ENCODE peak calls at places on chromosomes 11 and 22, in eight cellular contexts. C, V, O, L, W, E, U and X are unnamed samples.

GRCh38 chr11:123822591-123822990 is 16.4 kb upstream of the OR6M1 start:
- DNase-seq in C (no peak), W (no peak), U (no peak), L (no peak), V (no peak), O (no peak), E (no peak), X (peak)

GRCh38 chr11:75673977-75674582 is 5.2 kb upstream of the MAP6 start:
- DNase-seq in C (peak), O (no peak), U (peak), E (no peak), L (no peak), W (peak), V (no peak), X (peak)

GRCh38 chr22:31944700-31945477 is 554 bp downstream of the YWHAH start:
- DNase-seq in V (peak), U (peak), E (peak), L (peak), C (peak), O (peak), W (no peak), X (peak)

GRCh38 chr11:3022982-3023381 is 30.9 kb upstream of the NAP1L4 start:
- DNase-seq in C (peak), V (no peak), E (no peak), L (no peak), U (no peak), O (no peak), W (peak), X (peak)

GRCh38 chr11:111918390-111919256 is at the start of gene C11orf52:
- DNase-seq in W (no peak), O (no peak), E (no peak), U (no peak), C (no peak), V (no peak), L (peak), X (peak)

GRCh38 chr22:39092111-39092867 is 4.8 kb upstream of the APOBEC3H start:
- DNase-seq in E (no peak), O (no peak), V (no peak), C (no peak), U (no peak), L (no peak), W (no peak), X (no peak)

GRCh38 chr11:134062255-134063030 is 6.4 kb upstream of the JAM3 start:
- DNase-seq in L (no peak), E (no peak), U (no peak), W (no peak), V (no peak), O (no peak), C (no peak), X (no peak)

GRCh38 chr11:61598886-61599868 is 18.3 kb upstream of the SYT7 start:
- DNase-seq in L (no peak), U (no peak), E (no peak), V (no peak), C (peak), W (peak), O (no peak), X (no peak)

GRCh38 chr11:119584193-119585037 is 144.6 kb downstream of the NECTIN1 start:
- DNase-seq in E (peak), O (peak), L (peak), U (no peak), W (peak), C (peak), V (no peak), X (no peak)

GRCh38 chr11:41201156-41201555 is 258.3 kb downstream of the LRRC4C start:
- DNase-seq in O (no peak), C (peak), E (no peak), L (peak), U (no peak), V (no peak), W (no peak), X (peak)

GRCh38 chr11:76977791-76978190 is 56.4 kb upstream of the B3GNT6 start:
- DNase-seq in U (no peak), L (no peak), O (no peak), E (peak), V (no peak), C (no peak), W (no peak), X (no peak)

GRCh38 chr11:2156416-2157182 is 4.4 kb downstream of the INS start:
- DNase-seq in L (peak), V (peak), C (peak), W (peak), U (peak), E (peak), O (peak), X (peak)

GRCh38 chr22:29166180-29166579 is 39.5 kb upstream of the EMID1 start:
- DNase-seq in E (no peak), O (no peak), V (no peak), C (no peak), U (no peak), W (no peak), L (no peak), X (no peak)

GRCh38 chr11:62552465-62552782 is 5.8 kb upstream of the AHNAK start:
- DNase-seq in C (peak), V (no peak), U (no peak), O (no peak), L (no peak), E (no peak), W (no peak), X (peak)

GRCh38 chr22:39212721-39213376 is 31.9 kb downstream of the PDGFB start:
- DNase-seq in W (no peak), U (no peak), E (no peak), V (no peak), L (no peak), C (peak), O (no peak), X (peak)

GRCh38 chr11:92424281-92424680 is 199.7 kb downstream of the FAT3 start:
- DNase-seq in O (no peak), E (no peak), L (no peak), C (peak), V (no peak), W (peak), U (no peak), X (no peak)

GRCh38 chr11:94024547-94024946 is 3.4 kb downstream of the HEPHL1 start:
- DNase-seq in U (no peak), O (no peak), L (no peak), C (no peak), E (no peak), W (no peak), V (no peak), X (no peak)

GRCh38 chr11:96187779-96188624 is 155.0 kb downstream of the MAML2 start:
- DNase-seq in U (no peak), O (peak), L (no peak), V (no peak), C (peak), E (no peak), W (peak), X (peak)

GRCh38 chr22:42179616-42180015 is 49.0 kb upstream of the CYP2D6 start:
- DNase-seq in U (no peak), C (peak), L (no peak), W (peak), O (no peak), E (no peak), V (no peak), X (no peak)

GRCh38 chr11:65713212-65713969 is 1.3 kb downstream of the KAT5 start:
- DNase-seq in V (no peak), C (no peak), E (peak), O (no peak), L (no peak), U (no peak), W (no peak), X (no peak)
- H3K27ac ChIP-seq in V (peak), C (peak), E (peak), O (peak), L (peak), U (peak), W (no peak), X (no peak)

GRCh38 chr11:110019659-110020058 is 73.5 kb upstream of the ZC3H12C start:
- DNase-seq in U (no peak), C (no peak), L (no peak), V (no peak), W (no peak), E (no peak), O (no peak), X (no peak)

GRCh38 chr11:110026823-110027626 is 66.2 kb upstream of the ZC3H12C start:
- DNase-seq in E (no peak), U (no peak), V (no peak), W (no peak), O (peak), L (no peak), C (no peak), X (peak)

GRCh38 chr11:110023711-110024110 is 69.5 kb upstream of the ZC3H12C start:
- DNase-seq in O (no peak), V (no peak), E (no peak), L (no peak), C (no peak), U (no peak), W (no peak), X (no peak)

GRCh38 chr11:110027627-110028371 is 65.4 kb upstream of the ZC3H12C start:
- DNase-seq in L (no peak), O (no peak), U (no peak), E (no peak), C (no peak), V (no peak), W (no peak), X (no peak)

GRCh38 chr11:110022548-110022947 is 70.6 kb upstream of the ZC3H12C start:
- DNase-seq in V (no peak), L (no peak), W (no peak), O (no peak), U (no peak), C (peak), E (no peak), X (no peak)
- H3K27ac ChIP-seq in V (no peak), L (no peak), W (no peak), O (no peak), U (no peak), C (no peak), E (no peak), X (no peak)

DNA sequence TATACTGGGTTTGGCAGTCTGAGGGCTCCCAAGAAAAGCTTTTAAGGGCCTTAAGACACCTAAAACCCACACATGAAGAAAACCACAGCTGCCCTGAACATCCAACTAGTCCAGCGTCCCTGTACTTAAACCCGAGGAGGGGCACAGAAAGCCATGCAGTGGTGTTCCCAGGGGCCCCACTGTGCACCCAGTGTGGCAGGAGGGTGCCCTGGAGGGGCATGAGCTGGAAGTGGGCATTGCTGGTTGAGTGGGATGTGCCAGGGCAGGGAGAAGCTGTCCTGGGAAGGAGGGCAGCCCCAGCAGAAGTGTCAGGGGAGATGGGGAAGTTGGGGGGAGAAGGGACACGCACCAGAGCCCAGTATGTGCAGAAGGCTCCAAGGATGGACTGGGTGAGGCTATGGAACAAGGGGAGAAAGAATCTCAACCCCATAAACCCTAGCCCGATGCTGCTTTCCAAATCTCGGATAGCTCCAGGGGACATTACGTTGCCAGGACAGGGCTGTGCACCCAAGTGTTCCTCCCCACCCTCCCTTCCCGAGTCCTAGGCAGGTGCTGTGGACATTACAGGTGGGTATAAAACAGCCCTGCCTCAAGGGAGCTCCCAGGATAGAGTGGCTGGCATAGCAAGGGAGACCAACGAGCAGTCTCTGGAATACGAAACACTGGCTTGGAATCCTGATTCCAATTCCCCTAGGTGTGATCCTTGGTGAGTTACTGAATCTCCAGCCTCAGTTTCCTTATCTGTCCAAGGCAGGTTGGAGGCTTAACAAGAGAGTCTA is 44.2 kb downstream of the SHANK2 start:
- DNase-seq in V (no peak), C (no peak), O (peak), L (no peak), E (no peak), U (no peak), W (no peak), X (no peak)
- H3K27ac ChIP-seq in V (no peak), C (no peak), O (no peak), L (no peak), E (no peak), U (no peak), W (no peak), X (no peak)

GRCh38 chr22:37358917-37359316 is 68.4 kb downstream of the ELFN2 start:
- DNase-seq in W (no peak), C (no peak), U (no peak), E (no peak), V (no peak), O (no peak), L (no peak), X (no peak)

GRCh38 chr22:37356922-37357321 is 70.4 kb downstream of the ELFN2 start:
- DNase-seq in O (no peak), V (no peak), E (no peak), C (no peak), L (no peak), W (no peak), U (no peak), X (no peak)

GRCh38 chr22:37355174-37355573 is 72.1 kb downstream of the ELFN2 start:
- DNase-seq in U (no peak), V (no peak), C (no peak), W (no peak), O (no peak), L (no peak), E (peak), X (peak)

GRCh38 chr22:37357471-37357870 is 69.8 kb downstream of the ELFN2 start:
- DNase-seq in E (no peak), U (no peak), L (no peak), W (no peak), O (no peak), V (no peak), C (no peak), X (no peak)

DNA sequence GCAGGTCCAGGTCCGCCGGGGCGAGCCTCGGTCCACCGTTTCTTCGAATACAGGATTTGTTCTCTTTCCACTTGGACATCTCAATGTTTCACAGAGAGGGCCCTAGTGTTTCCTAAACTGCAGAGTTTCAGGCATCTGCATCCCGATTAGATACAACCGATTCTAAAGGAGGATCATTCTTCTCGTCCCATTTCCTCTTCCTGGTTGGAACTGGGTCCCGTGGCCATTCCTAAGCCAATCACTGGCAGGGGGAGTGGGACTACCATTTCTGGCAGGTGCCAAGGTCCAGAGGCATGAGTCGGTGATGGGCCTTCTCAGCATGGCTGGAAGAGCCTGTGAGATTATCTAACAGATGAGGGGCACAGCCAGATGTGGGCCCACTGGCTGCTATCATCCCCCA is 68.9 kb downstream of the ELFN2 start:
- DNase-seq in E (no peak), L (no peak), V (no peak), O (no peak), W (no peak), C (no peak), U (no peak), X (no peak)
- H3K27ac ChIP-seq in E (no peak), L (no peak), V (no peak), O (no peak), W (no peak), C (no peak), U (no peak), X (no peak)

GRCh38 chr11:22069844-22070243 is 123.0 kb upstream of the ANO5 start:
- DNase-seq in O (no peak), C (no peak), L (no peak), W (no peak), E (no peak), V (no peak), U (no peak), X (no peak)
- H3K27ac ChIP-seq in O (no peak), C (no peak), L (no peak), W (no peak), E (no peak), V (no peak), U (no peak), X (no peak)